ENCODE peak calls at places on chromosome 13, in ten cellular contexts. Z is ovary, G is sigmoid colon, L is heart left ventricle, V is stomach, J is adrenal gland, E is breast epithelium, W is suprapubic skin, O is body of pancreas, P is prostate gland. R is an unnamed sample. For H3K27me3, the result is how much of the 10 kb centered on the place peaks cover.

GRCh38 chr13:22915442-22916082 is 265.2 kb upstream of the SGCG start:
- DNase-seq in W (no peak), G (peak), J (peak), Z (peak), V (peak), E (no peak), O (no peak), L (peak), P (peak), R (peak)

GRCh38 chr13:51997641-51998330 is 13.5 kb downstream of the ATP7B start:
- DNase-seq in L (no peak), V (peak), P (no peak), O (no peak), G (no peak), W (no peak), Z (no peak), J (no peak), E (no peak), R (no peak)

GRCh38 chr13:35990196-35990595 is 141.0 kb downstream of the DCLK1 start:
- DNase-seq in E (no peak), O (no peak), P (no peak), V (no peak), G (no peak), J (no peak), W (no peak), Z (no peak), L (no peak), R (no peak)

GRCh38 chr13:111658150-111659100 is 338.0 kb downstream of the TEX29 start:
- DNase-seq in P (no peak), W (peak), G (no peak), V (no peak), E (no peak), Z (no peak), O (no peak), L (no peak), J (no peak), R (no peak)

GRCh38 chr13:113535381-113535781 is 44.9 kb upstream of the DCUN1D2 start:
- DNase-seq in G (peak), L (no peak), V (no peak), W (no peak), E (no peak), Z (no peak), O (no peak), J (no peak), P (no peak), R (no peak)

GRCh38 chr13:21218351-21219043 is 42.0 kb downstream of the MRPL57 start:
- DNase-seq in V (no peak), J (no peak), L (no peak), E (no peak), P (no peak), W (no peak), G (no peak), O (no peak), Z (no peak), R (no peak)

GRCh38 chr13:44692173-44692713 is 116.1 kb upstream of the TSC22D1 start:
- DNase-seq in O (no peak), W (peak), L (no peak), Z (no peak), G (no peak), P (no peak), V (no peak), J (no peak), E (no peak), R (no peak)

GRCh38 chr13:43876366-43876765 is 3.2 kb downstream of the CCDC122 start:
- DNase-seq in V (no peak), G (no peak), L (no peak), P (no peak), Z (no peak), O (no peak), E (no peak), W (no peak), J (no peak), R (no peak)

GRCh38 chr13:35474551-35474950 is 1.9 kb downstream of the MAB21L1 start:
- DNase-seq in W (no peak), E (no peak), V (no peak), L (no peak), O (no peak), G (no peak), J (no peak), P (no peak), Z (no peak), R (no peak)

GRCh38 chr13:82976499-82976898 is 905.8 kb downstream of the SLITRK1 start:
- DNase-seq in W (no peak), O (no peak), P (no peak), E (no peak), J (no peak), L (no peak), G (no peak), Z (no peak), V (no peak), R (no peak)

GRCh38 chr13:73107459-73107858 is 48.7 kb downstream of the KLF5 start:
- DNase-seq in G (no peak), E (no peak), Z (no peak), P (no peak), O (no peak), J (no peak), W (no peak), V (no peak), L (no peak), R (no peak)

GRCh38 chr13:83496501-83496900 is 385.8 kb downstream of the SLITRK1 start:
- DNase-seq in V (no peak), Z (no peak), J (no peak), P (no peak), G (no peak), O (no peak), W (no peak), L (no peak), E (no peak), R (no peak)

GRCh38 chr13:50664961-50665360 is 178.5 kb downstream of the DLEU7 start:
- DNase-seq in J (no peak), E (no peak), W (no peak), L (no peak), O (no peak), V (no peak), P (no peak), G (no peak), Z (no peak), R (no peak)

GRCh38 chr13:24270639-24271131 is 38.7 kb upstream of the C1QTNF9 start:
- DNase-seq in O (peak), L (peak), E (no peak), W (no peak), V (peak), P (no peak), J (peak), Z (peak), G (peak), R (peak)

GRCh38 chr13:39952244-39953233 is 297.1 kb downstream of the COG6 start:
- DNase-seq in Z (no peak), J (no peak), E (no peak), O (no peak), L (no peak), P (no peak), G (no peak), W (no peak), V (no peak), R (peak)

GRCh38 chr13:113096745-113097305 is 8.8 kb upstream of the F7 start:
- DNase-seq in J (no peak), Z (no peak), E (no peak), O (no peak), L (peak), W (no peak), G (no peak), P (no peak), V (no peak), R (no peak)

GRCh38 chr13:48210178-48210577 is 22.8 kb upstream of the ITM2B start:
- DNase-seq in L (no peak), O (no peak), W (no peak), Z (no peak), E (no peak), V (no peak), P (no peak), G (no peak), J (no peak), R (no peak)

GRCh38 chr13:19267746-19268145 is 86.1 kb upstream of the TUBA3C start:
- DNase-seq in G (no peak), O (no peak), J (no peak), L (no peak), V (no peak), Z (no peak), W (no peak), P (no peak), E (no peak), R (no peak)

GRCh38 chr13:98476538-98476966 is 100.4 kb downstream of the STK24 start:
- DNase-seq in G (peak), E (peak), Z (no peak), W (no peak), O (peak), V (peak), L (peak), P (no peak), J (no peak), R (peak)

GRCh38 chr13:40114305-40114896 is 458.9 kb downstream of the COG6 start:
- DNase-seq in Z (no peak), L (no peak), P (no peak), O (no peak), W (no peak), V (no peak), E (no peak), J (no peak), G (no peak), R (no peak)

GRCh38 chr13:112968380-112968909 is 569 bp upstream of the MCF2L start:
- DNase-seq in W (peak), Z (peak), P (peak), V (peak), E (peak), O (peak), J (no peak), L (peak), G (peak), R (no peak)

GRCh38 chr13:39123578-39123977 is 85.3 kb downstream of the NHLRC3 start:
- DNase-seq in L (no peak), W (no peak), Z (no peak), O (no peak), G (no peak), P (no peak), J (no peak), V (no peak), E (no peak), R (no peak)

GRCh38 chr13:20981370-20982095 is 79.0 kb upstream of the XPO4 start:
- DNase-seq in L (no peak), Z (no peak), J (no peak), E (no peak), W (peak), G (no peak), V (no peak), O (no peak), P (no peak), R (no peak)

GRCh38 chr13:94433055-94433947 is 46.2 kb downstream of the DCT start:
- DNase-seq in V (no peak), W (no peak), E (no peak), G (no peak), J (no peak), O (no peak), P (no peak), Z (no peak), L (no peak), R (no peak)

GRCh38 chr13:71278512-71278911 is 588.5 kb downstream of the DACH1 start:
- DNase-seq in G (no peak), P (no peak), J (no peak), O (no peak), L (no peak), Z (no peak), E (no peak), W (no peak), V (no peak), R (no peak)

GRCh38 chr13:48146636-48147035 is 51.7 kb upstream of the MED4 start:
- DNase-seq in W (no peak), Z (no peak), J (no peak), O (no peak), P (no peak), E (no peak), L (no peak), V (no peak), G (no peak), R (no peak)

GRCh38 chr13:48492123-48493075 is 40.5 kb downstream of the RCBTB2 start:
- DNase-seq in P (peak), W (peak), J (peak), Z (peak), G (peak), L (peak), V (peak), E (peak), O (peak), R (peak)

GRCh38 chr13:51323824-51324511 is 15.5 kb upstream of the SERPINE3 start:
- DNase-seq in L (no peak), O (no peak), V (no peak), W (no peak), P (peak), G (no peak), J (no peak), Z (no peak), E (no peak), R (no peak)

GRCh38 chr13:66154981-66155380 is 1075.2 kb downstream of the PCDH9 start:
- DNase-seq in E (no peak), G (no peak), L (no peak), W (no peak), Z (no peak), V (no peak), P (no peak), O (no peak), J (no peak), R (no peak)

GRCh38 chr13:74062933-74063332 is 71.3 kb downstream of the KLF12 start:
- DNase-seq in L (peak), Z (peak), O (no peak), P (no peak), G (peak), V (no peak), E (no peak), W (no peak), J (peak), R (peak)

GRCh38 chr13:51946163-51946669 is 65.0 kb downstream of the ATP7B start:
- DNase-seq in V (no peak), W (no peak), P (no peak), O (no peak), G (no peak), J (no peak), E (no peak), Z (no peak), L (no peak), R (no peak)

GRCh38 chr13:51585696-51586095 is 1.4 kb downstream of the WDFY2 start:
- DNase-seq in P (no peak), G (no peak), L (no peak), O (no peak), W (no peak), V (no peak), Z (no peak), E (no peak), J (no peak), R (no peak)

GRCh38 chr13:108223850-108224503 is 5.8 kb downstream of the ABHD13 start:
- DNase-seq in Z (no peak), O (no peak), W (no peak), J (no peak), G (no peak), P (no peak), L (no peak), E (no peak), V (no peak), R (no peak)

GRCh38 chr13:41332829-41333228 is 21.8 kb downstream of the NAA16 start:
- DNase-seq in Z (no peak), V (no peak), L (no peak), P (no peak), G (no peak), E (no peak), W (no peak), J (no peak), O (no peak), R (no peak)

GRCh38 chr13:35484384-35484783 is 7.9 kb upstream of the MAB21L1 start:
- DNase-seq in L (no peak), G (no peak), O (no peak), E (no peak), V (no peak), Z (no peak), J (no peak), W (no peak), P (no peak), R (no peak)

GRCh38 chr13:42355118-42355840 is 83.3 kb downstream of the AKAP11 start:
- DNase-seq in G (no peak), V (no peak), E (no peak), Z (no peak), L (no peak), J (no peak), W (no peak), P (no peak), O (no peak), R (no peak)

GRCh38 chr13:24688901-24689300 is 8.7 kb downstream of the ATP12A start:
- DNase-seq in V (no peak), O (no peak), W (no peak), P (no peak), J (no peak), L (no peak), E (no peak), G (no peak), Z (no peak), R (no peak)

GRCh38 chr13:98570929-98571372 is 6.0 kb downstream of the STK24 start:
- DNase-seq in G (no peak), L (no peak), P (no peak), E (no peak), O (no peak), Z (no peak), J (no peak), V (peak), W (no peak), R (peak)

GRCh38 chr13:97359181-97360057 is 74.5 kb upstream of the RAP2A start:
- DNase-seq in L (no peak), V (peak), E (peak), Z (peak), P (peak), W (no peak), O (peak), G (peak), J (peak), R (peak)
- TF ChIP-seq POLR2A in L (no peak), V (no peak), E (no peak), Z (no peak), P (no peak), W (no peak), O (no peak), G (no peak), J (no peak), R (no peak)

GRCh38 chr13:46164661-46165060 is 17.3 kb downstream of the LCP1 start:
- DNase-seq in E (no peak), J (no peak), G (no peak), V (no peak), Z (no peak), L (no peak), O (no peak), P (peak), W (no peak), R (no peak)

GRCh38 chr13:46166221-46166584 is 15.8 kb downstream of the LCP1 start:
- DNase-seq in P (no peak), V (no peak), G (no peak), Z (no peak), E (no peak), O (no peak), L (no peak), J (no peak), W (no peak), R (no peak)

GRCh38 chr13:46166947-46167610 is 14.9 kb downstream of the LCP1 start:
- DNase-seq in E (no peak), P (no peak), Z (no peak), V (no peak), L (no peak), O (no peak), G (no peak), W (no peak), J (no peak), R (no peak)

GRCh38 chr13:46168341-46168740 is 13.6 kb downstream of the LCP1 start:
- DNase-seq in V (no peak), W (no peak), Z (no peak), G (no peak), P (peak), O (no peak), J (no peak), L (no peak), E (peak), R (peak)

GRCh38 chr13:46165485-46166220 is 16.3 kb downstream of the LCP1 start:
- DNase-seq in W (no peak), Z (no peak), V (no peak), L (no peak), E (no peak), O (no peak), P (no peak), G (no peak), J (no peak), R (no peak)
- H3K4me3 ChIP-seq in W (no peak), Z (no peak), V (no peak), L (no peak), E (no peak), O (no peak), P (no peak), G (no peak), J (no peak), R (no peak)

GRCh38 chr13:25802579-25802978 is 249.2 kb downstream of the SHISA2 start:
- DNase-seq in V (no peak), Z (no peak), L (no peak), W (no peak), O (no peak), P (no peak), G (no peak), E (no peak), J (no peak), R (no peak)
- H3K27me3 ChIP-seq in V (under half), Z (under half), L (under half), W (under half), O (under half), P (under half), G (under half), E (under half), J (under half), R (under half)

GRCh38 chr13:27428160-27428559 is 3.7 kb downstream of the GTF3A start:
- DNase-seq in J (no peak), W (no peak), P (no peak), L (no peak), V (no peak), G (no peak), Z (no peak), O (no peak), E (no peak), R (no peak)

GRCh38 chr13:27424246-27425150 is at the start of gene GTF3A:
- DNase-seq in V (peak), P (peak), W (peak), L (peak), O (peak), G (peak), J (peak), E (peak), Z (peak), R (peak)

GRCh38 chr13:27427663-27428062 is 3.2 kb downstream of the GTF3A start:
- DNase-seq in V (no peak), W (no peak), G (no peak), P (no peak), J (no peak), L (no peak), Z (no peak), E (no peak), O (no peak), R (no peak)

GRCh38 chr13:27425151-27425917 is 915 bp downstream of the GTF3A start:
- DNase-seq in E (no peak), J (no peak), W (no peak), O (no peak), V (no peak), L (no peak), P (no peak), G (no peak), Z (no peak), R (no peak)

DNA sequence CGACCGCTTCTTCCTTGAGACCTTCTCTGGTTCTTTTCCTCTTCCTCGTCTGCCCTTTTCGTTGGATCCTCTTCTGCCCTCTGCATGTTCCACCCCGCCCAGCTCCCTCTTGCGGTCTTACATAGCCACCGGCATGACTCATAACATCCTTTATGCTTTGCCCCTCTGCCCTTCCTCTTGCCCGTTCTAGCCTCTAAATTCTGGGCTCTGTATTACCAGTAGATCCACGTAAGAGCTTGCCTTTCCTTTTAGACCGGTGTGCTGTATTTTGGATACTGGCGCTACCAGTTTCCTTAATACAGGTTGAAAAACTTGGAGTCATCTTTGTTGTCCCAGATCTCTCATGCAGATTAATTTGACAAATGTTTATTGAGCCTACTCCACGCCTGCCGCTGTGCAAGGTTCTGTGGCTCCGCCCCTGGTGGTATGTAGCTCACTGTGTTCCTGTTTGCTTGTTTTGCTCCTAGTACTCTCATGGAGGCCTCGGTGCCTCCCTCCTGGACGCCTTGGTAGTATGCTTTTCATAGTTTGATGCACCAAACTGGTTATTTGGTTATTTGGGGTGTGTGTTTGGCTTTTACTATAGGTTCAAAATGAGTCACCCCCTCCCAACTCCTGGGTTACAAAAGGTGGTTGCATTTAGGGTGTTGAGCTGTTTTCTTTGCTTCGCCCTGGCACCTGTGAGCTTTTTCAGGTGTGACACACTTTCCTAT is 1.7 kb downstream of the GTF3A start:
- DNase-seq in J (peak), W (peak), E (peak), L (peak), V (peak), G (peak), Z (peak), O (peak), P (peak), R (peak)
- TF ChIP-seq POLR2A in J (no peak), W (no peak), E (no peak), L (no peak), V (no peak), G (no peak), Z (no peak), O (no peak), P (no peak), R (no peak)

GRCh38 chr13:58300974-58301681 is 669.6 kb downstream of the PCDH17 start:
- DNase-seq in V (no peak), P (no peak), E (no peak), L (no peak), J (no peak), Z (no peak), G (no peak), W (no peak), O (no peak), R (no peak)

GRCh38 chr13:58298556-58299135 is 667.1 kb downstream of the PCDH17 start:
- DNase-seq in E (no peak), W (no peak), L (no peak), O (no peak), V (no peak), J (no peak), G (no peak), P (no peak), Z (no peak), R (no peak)

GRCh38 chr13:58302349-58302748 is 670.8 kb downstream of the PCDH17 start:
- DNase-seq in O (peak), W (no peak), P (no peak), Z (no peak), J (no peak), L (no peak), G (no peak), E (no peak), V (peak), R (no peak)

GRCh38 chr13:58300224-58300623 is 668.7 kb downstream of the PCDH17 start:
- DNase-seq in G (no peak), L (no peak), O (no peak), E (no peak), W (no peak), J (no peak), P (no peak), Z (no peak), V (no peak), R (no peak)
- H3K4me3 ChIP-seq in G (no peak), L (no peak), O (no peak), E (no peak), W (no peak), J (no peak), P (no peak), Z (no peak), V (no peak), R (no peak)

R was measured in uterus.